ENCODE peak calls at places on chromosome 9, in ten cellular contexts. I is body of pancreas, R is A549, T is endothelial cell of umbilical vein, W is lower leg skin, E is H54, O is IMR-90, U is heart left ventricle, C is esophagus muscularis mucosa, Q is Peyer's patch. S is an unnamed sample.

GRCh38 chr9:133250741-133251170 is 24.2 kb downstream of the ABO start:
- DNase-seq in I (no peak), R (no peak), T (no peak), W (no peak), E (no peak), O (no peak), U (no peak), C (no peak), Q (no peak), S (no peak)

GRCh38 chr9:33932078-33932807 is 115.3 kb downstream of the UBE2R2 start:
- DNase-seq in I (no peak), R (no peak), T (no peak), W (no peak), E (no peak), O (no peak), U (no peak), C (no peak), Q (no peak), S (no peak)

GRCh38 chr9:114285166-114285867 is 37.6 kb upstream of the ORM1 start:
- DNase-seq in I (no peak), R (no peak), T (peak), W (no peak), E (peak), O (peak), U (peak), C (no peak), Q (no peak), S (no peak)

GRCh38 chr9:131433302-131433854 is 39.5 kb downstream of the PRRC2B start:
- DNase-seq in I (no peak), R (no peak), T (no peak), W (no peak), E (no peak), O (no peak), U (no peak), C (no peak), Q (no peak), S (no peak)

GRCh38 chr9:26685857-26686256 is 206.7 kb downstream of the CAAP1 start:
- DNase-seq in I (no peak), R (no peak), T (no peak), W (no peak), E (peak), O (peak), U (no peak), C (no peak), Q (no peak), S (no peak)

GRCh38 chr9:120343416-120343815 is 236.6 kb downstream of the CDK5RAP2 start:
- DNase-seq in I (no peak), R (no peak), T (no peak), W (no peak), E (no peak), O (no peak), U (no peak), C (no peak), Q (no peak), S (no peak)

GRCh38 chr9:72005451-72005850 is 55.0 kb downstream of the C9orf57 start:
- DNase-seq in I (no peak), R (no peak), T (no peak), W (no peak), E (no peak), O (no peak), U (no peak), C (no peak), Q (no peak), S (no peak)

GRCh38 chr9:120490888-120491595 is 88.9 kb downstream of the CDK5RAP2 start:
- DNase-seq in I (no peak), R (no peak), T (no peak), W (no peak), E (no peak), O (no peak), U (no peak), C (no peak), Q (no peak), S (no peak)

GRCh38 chr9:112665347-112665746 is 52.6 kb downstream of the INIP start:
- DNase-seq in I (no peak), R (no peak), T (no peak), W (no peak), E (no peak), O (peak), U (no peak), C (no peak), Q (no peak), S (no peak)

GRCh38 chr9:28720746-28721145 is 1147.5 kb upstream of the C9orf72 start:
- DNase-seq in I (no peak), R (no peak), T (no peak), W (no peak), E (no peak), O (no peak), U (no peak), C (no peak), Q (no peak), S (no peak)

GRCh38 chr9:111481885-111482636 is 2.1 kb downstream of the ECPAS start:
- DNase-seq in I (no peak), R (no peak), T (no peak), W (no peak), E (no peak), O (peak), U (no peak), C (no peak), Q (no peak), S (no peak)

GRCh38 chr9:77712533-77713130 is 64.5 kb upstream of the GNA14 start:
- DNase-seq in I (no peak), R (no peak), T (peak), W (no peak), E (peak), O (peak), U (no peak), C (no peak), Q (no peak), S (no peak)

GRCh38 chr9:5231212-5231611 is at the start of gene INSL4:
- DNase-seq in I (no peak), R (peak), T (no peak), W (no peak), E (no peak), O (peak), U (no peak), C (no peak), Q (no peak), S (no peak)

GRCh38 chr9:71242081-71242480 is 120.7 kb upstream of the TRPM3 start:
- DNase-seq in I (no peak), R (no peak), T (no peak), W (no peak), E (no peak), O (no peak), U (no peak), C (no peak), Q (no peak), S (no peak)

GRCh38 chr9:70101265-70101664 is 57.6 kb downstream of the MAMDC2 start:
- DNase-seq in I (no peak), R (no peak), T (no peak), W (no peak), E (no peak), O (peak), U (no peak), C (no peak), Q (no peak), S (no peak)

GRCh38 chr9:134187110-134187531 is 22.8 kb upstream of the RNU6ATAC start:
- DNase-seq in I (no peak), R (peak), T (no peak), W (no peak), E (no peak), O (no peak), U (peak), C (no peak), Q (peak), S (peak)

GRCh38 chr9:108078823-108079222 is 589.3 kb upstream of the KLF4 start:
- DNase-seq in I (no peak), R (no peak), T (no peak), W (no peak), E (no peak), O (no peak), U (no peak), C (no peak), Q (no peak), S (no peak)

GRCh38 chr9:95874303-95874988 is 1.0 kb upstream of the ERCC6L2 start:
- DNase-seq in I (no peak), R (no peak), T (no peak), W (no peak), E (no peak), O (peak), U (no peak), C (no peak), Q (no peak), S (no peak)

GRCh38 chr9:96376926-96377874 is 6.3 kb downstream of the SLC35D2 start:
- DNase-seq in I (no peak), R (no peak), T (peak), W (no peak), E (peak), O (peak), U (no peak), C (no peak), Q (peak), S (no peak)

GRCh38 chr9:86962692-86963091 is 15.4 kb upstream of the GAS1 start:
- DNase-seq in I (no peak), R (no peak), T (no peak), W (no peak), E (no peak), O (no peak), U (no peak), C (no peak), Q (no peak), S (no peak)

GRCh38 chr9:71271602-71272001 is 150.2 kb upstream of the TRPM3 start:
- DNase-seq in I (no peak), R (no peak), T (no peak), W (no peak), E (no peak), O (no peak), U (no peak), C (no peak), Q (no peak), S (no peak)

GRCh38 chr9:38229830-38230155 is 160.8 kb upstream of the SHB start:
- DNase-seq in I (no peak), R (no peak), T (no peak), W (no peak), E (no peak), O (no peak), U (no peak), C (no peak), Q (no peak), S (no peak)

GRCh38 chr9:101460965-101461364 is 25.4 kb upstream of the ALDOB start:
- DNase-seq in I (no peak), R (no peak), T (no peak), W (no peak), E (no peak), O (no peak), U (no peak), C (no peak), Q (no peak), S (no peak)

GRCh38 chr9:29390859-29391258 is 1817.6 kb upstream of the C9orf72 start:
- DNase-seq in I (no peak), R (no peak), T (no peak), W (no peak), E (no peak), O (no peak), U (no peak), C (no peak), Q (no peak), S (no peak)

DNA sequence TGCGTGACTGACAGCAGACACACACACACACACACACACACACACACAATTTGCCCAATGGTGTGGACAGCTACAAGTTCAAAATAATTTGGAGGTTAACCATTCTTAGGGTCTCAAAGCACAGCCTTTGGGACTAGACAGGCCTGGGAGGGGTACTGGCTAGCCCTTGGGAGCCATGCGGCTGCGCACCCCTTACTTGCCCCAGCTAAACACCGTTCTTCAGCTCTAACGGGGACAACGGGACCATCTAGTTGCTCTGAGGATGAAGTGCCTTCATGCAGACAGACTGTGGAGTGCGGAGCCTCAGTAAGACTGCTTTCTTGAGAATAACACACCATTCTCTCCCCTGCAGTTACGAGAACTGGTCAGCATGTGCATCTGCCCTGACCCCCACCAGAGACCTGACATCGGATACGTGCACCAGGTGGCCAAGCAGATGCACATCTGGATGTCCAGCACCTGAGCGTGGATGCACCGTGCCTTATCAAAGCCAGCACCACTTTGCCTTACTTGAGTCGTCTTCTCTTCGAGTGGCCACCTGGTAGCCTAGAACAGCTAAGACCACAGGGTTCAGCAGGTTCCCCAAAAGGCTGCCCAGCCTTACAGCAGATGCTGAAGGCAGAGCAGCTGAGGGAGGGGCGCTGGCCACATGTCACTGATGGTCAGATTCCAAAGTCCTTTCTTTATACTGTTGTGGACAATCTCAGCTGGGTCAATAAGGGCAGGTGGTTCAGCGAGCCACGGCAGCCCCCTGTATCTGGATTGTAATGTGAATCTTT is 64.6 kb downstream of the PSMB7 start:
- DNase-seq in I (no peak), R (no peak), T (no peak), W (no peak), E (no peak), O (no peak), U (peak), C (no peak), Q (peak), S (no peak)
- TF ChIP-seq POLR2A in I (no peak), R (no peak), T (no peak), W (no peak), E (no peak), O (no peak), U (no peak), C (no peak), Q (no peak), S (no peak)

GRCh38 chr9:130042931-130043653 is at the start of gene FNBP1:
- DNase-seq in I (peak), R (peak), T (peak), W (peak), E (peak), O (peak), U (peak), C (peak), Q (peak), S (peak)
- TF ChIP-seq POLR2A in I (peak), R (peak), T (no peak), W (no peak), E (peak), O (peak), U (peak), C (peak), Q (peak), S (peak)

DNA sequence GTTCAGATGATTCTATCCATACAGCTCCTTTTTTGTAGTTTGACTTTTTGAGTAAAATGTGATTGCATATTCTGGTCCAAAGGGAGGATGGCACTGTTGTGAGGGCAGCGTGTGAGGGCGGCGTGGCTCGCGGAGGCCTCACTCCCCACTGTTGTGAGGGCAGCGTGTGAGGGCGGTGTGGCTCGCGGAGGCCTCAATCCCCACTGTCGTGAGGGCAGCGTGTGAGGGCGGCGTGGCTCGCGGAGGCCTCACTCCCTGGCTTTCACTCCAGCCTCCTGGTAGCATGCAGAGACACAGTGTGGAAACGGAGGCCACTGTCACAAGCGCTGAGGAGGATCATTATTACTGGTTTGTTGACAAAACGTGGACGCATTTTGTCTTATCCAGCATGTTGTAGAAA is 79.0 kb downstream of the EHMT1 start:
- DNase-seq in I (no peak), R (no peak), T (no peak), W (no peak), E (no peak), O (no peak), U (no peak), C (no peak), Q (no peak), S (no peak)
- TF ChIP-seq POLR2A in I (no peak), R (no peak), T (no peak), W (no peak), E (no peak), O (no peak), U (no peak), C (no peak), Q (no peak), S (no peak)

GRCh38 chr9:129141066-129142041 is 30.1 kb downstream of the PTPA start:
- DNase-seq in I (peak), R (no peak), T (peak), W (peak), E (no peak), O (peak), U (no peak), C (no peak), Q (peak), S (no peak)
- TF ChIP-seq POLR2A in I (peak), R (no peak), T (peak), W (no peak), E (no peak), O (peak), U (no peak), C (no peak), Q (no peak), S (no peak)

GRCh38 chr9:127165096-127165495 is 42.7 kb upstream of the ANGPTL2 start:
- DNase-seq in I (no peak), R (no peak), T (no peak), W (no peak), E (no peak), O (no peak), U (no peak), C (peak), Q (peak), S (no peak)

GRCh38 chr9:127167560-127168326 is 45.3 kb upstream of the ANGPTL2 start:
- DNase-seq in I (no peak), R (no peak), T (no peak), W (no peak), E (no peak), O (no peak), U (no peak), C (no peak), Q (no peak), S (no peak)

GRCh38 chr9:127166111-127166510 is 43.7 kb upstream of the ANGPTL2 start:
- DNase-seq in I (no peak), R (no peak), T (no peak), W (no peak), E (no peak), O (no peak), U (no peak), C (no peak), Q (no peak), S (no peak)

GRCh38 chr9:127168756-127169506 is 46.5 kb upstream of the ANGPTL2 start:
- DNase-seq in I (no peak), R (no peak), T (no peak), W (no peak), E (no peak), O (no peak), U (no peak), C (no peak), Q (peak), S (no peak)

DNA sequence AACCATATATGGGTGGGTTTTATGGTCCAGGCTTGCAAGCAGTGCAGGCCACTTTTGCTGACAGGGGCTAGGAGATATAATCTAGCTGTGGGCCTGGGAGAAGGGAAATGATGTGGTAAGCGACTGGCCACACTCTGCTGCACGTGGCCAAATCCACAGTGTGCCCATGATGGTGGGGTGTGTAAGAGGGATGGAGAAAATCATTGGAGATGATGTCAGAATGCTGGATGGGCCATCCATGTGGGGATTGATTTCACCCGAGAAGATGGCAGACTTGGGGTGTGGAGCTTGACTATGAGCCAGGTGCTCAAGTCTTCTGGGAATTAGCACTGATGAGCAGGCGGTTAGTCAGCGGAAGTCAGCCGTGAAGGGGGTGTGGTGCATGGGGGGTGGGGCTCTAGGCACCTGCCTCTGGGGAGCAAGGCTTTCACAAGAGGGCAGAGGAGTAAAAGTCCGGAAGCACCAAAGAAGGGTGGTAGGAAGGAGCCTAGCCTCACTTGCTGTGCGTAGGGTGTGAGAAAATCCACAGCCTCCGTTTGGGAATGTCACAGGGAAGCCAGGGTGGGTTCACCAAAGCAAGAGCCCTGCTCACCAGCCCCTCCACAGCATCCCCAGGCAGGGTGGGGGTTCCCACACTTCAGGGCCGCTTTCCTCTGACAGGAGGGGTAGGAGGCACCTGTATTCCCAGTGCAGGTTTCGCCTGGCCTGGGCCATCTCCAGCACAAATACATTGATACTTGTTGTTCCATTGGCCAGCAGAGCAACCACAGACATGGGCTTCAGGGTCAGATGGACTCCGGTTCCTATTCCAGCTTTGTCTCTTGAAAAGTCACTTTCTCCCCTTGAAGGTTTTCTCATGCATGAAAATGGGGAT is 44.5 kb upstream of the ANGPTL2 start:
- DNase-seq in I (no peak), R (no peak), T (no peak), W (no peak), E (peak), O (peak), U (no peak), C (peak), Q (peak), S (peak)
- TF ChIP-seq POLR2A in I (no peak), R (no peak), T (no peak), W (no peak), E (no peak), O (no peak), U (no peak), C (no peak), Q (no peak), S (no peak)

GRCh38 chr9:136848393-136849037 is 694 bp upstream of the PHPT1 start:
- DNase-seq in I (peak), R (peak), T (no peak), W (no peak), E (peak), O (no peak), U (no peak), C (no peak), Q (peak), S (peak)

GRCh38 chr9:136849038-136849959 is at the start of gene PHPT1:
- DNase-seq in I (peak), R (peak), T (peak), W (peak), E (peak), O (peak), U (peak), C (peak), Q (peak), S (peak)

GRCh38 chr9:136846376-136847064 is 2.7 kb upstream of the PHPT1 start:
- DNase-seq in I (no peak), R (no peak), T (no peak), W (no peak), E (no peak), O (no peak), U (no peak), C (no peak), Q (no peak), S (no peak)

GRCh38 chr9:136847065-136847826 is 2.0 kb upstream of the PHPT1 start:
- DNase-seq in I (peak), R (peak), T (peak), W (no peak), E (no peak), O (peak), U (peak), C (no peak), Q (peak), S (no peak)

DNA sequence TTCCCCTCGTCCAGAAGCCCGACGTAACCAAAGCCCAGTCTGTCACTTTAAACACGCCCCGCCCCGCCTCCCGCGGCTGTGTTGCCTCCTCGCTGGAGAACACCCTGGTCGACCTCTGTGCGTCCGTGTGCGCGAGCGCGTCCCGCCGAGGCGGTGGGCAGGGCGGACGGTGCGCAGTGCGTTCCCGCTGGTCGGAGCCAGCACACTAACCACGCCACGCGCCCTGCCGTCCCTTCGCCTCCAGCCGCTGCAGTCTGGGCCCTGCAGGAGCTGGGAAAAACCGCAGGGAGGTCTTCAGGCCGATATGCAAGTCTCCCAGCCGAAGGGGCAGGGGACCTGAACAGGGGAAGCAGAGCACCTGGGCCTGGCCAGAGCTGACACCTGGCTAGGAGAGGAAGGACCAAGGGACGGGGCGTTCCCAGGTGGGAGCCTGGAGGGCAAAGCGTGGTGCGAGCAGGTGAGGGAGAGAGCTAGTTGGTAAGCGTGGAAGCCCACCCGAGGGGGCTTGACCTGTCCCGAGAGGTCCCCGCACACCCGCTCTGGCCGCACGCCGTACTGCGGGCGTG is 1.3 kb upstream of the PHPT1 start:
- DNase-seq in I (peak), R (peak), T (peak), W (peak), E (no peak), O (peak), U (peak), C (peak), Q (peak), S (peak)
- TF ChIP-seq POLR2A in I (peak), R (peak), T (peak), W (no peak), E (peak), O (peak), U (peak), C (peak), Q (peak), S (peak)